ENCODE peak calls at places on chromosomes 4 and X, in four cellular contexts. A is K562, X is GM23338, U is SK-N-SH. W is an unnamed sample.

GRCh38 chr4:20773144-20773997 is 73.1 kb downstream of the PACRGL start:
- DNase-seq in U (peak; percentile 52), X (peak; percentile 92), A (peak; percentile 49), W (peak; percentile 32)

GRCh38 chr4:89586864-89587263 is 250.1 kb downstream of the SNCA start:
- DNase-seq in A (no peak), U (no peak), X (peak; percentile 31), W (no peak)

GRCh38 chr4:42397256-42397634 is at the start of gene SHISA3:
- DNase-seq in U (peak; percentile 71), A (no peak), X (peak; percentile 84), W (no peak)

GRCh38 chr4:174528226-174528625 is 5.9 kb upstream of the HPGD start:
- DNase-seq in A (no peak), X (no peak), U (no peak), W (no peak)

GRCh38 chrX:72041901-72042859 is 89.5 kb downstream of the RTL5 start:
- DNase-seq in A (no peak), X (no peak), U (no peak), W (no peak)

GRCh38 chrX:124362072-124362471 is 15.7 kb downstream of the SH2D1A start:
- DNase-seq in A (no peak), U (no peak), X (no peak), W (no peak)

GRCh38 chr4:113584407-113585150 is 177.0 kb downstream of the CAMK2D start:
- DNase-seq in U (no peak), A (peak; percentile 36), X (peak; percentile 65), W (no peak)

GRCh38 chr4:67332627-67333026 is 212.7 kb downstream of the CENPC start:
- DNase-seq in U (peak; percentile 1), X (peak; percentile 64), A (peak; percentile 15), W (no peak)

GRCh38 chrX:51361251-51361650 is 28.6 kb downstream of the NUDT10 start:
- DNase-seq in A (no peak), X (peak; percentile 38), U (no peak), W (no peak)

GRCh38 chr4:15885422-15885821 is 53.1 kb downstream of the FGFBP1 start:
- DNase-seq in X (no peak), U (no peak), A (no peak), W (no peak)

GRCh38 chr4:144948009-144948408 is 150.0 kb downstream of the ANAPC10 start:
- DNase-seq in U (no peak), X (peak; percentile 3), A (no peak), W (no peak)

GRCh38 chr4:5796976-5797375 is 86.0 kb downstream of the EVC start:
- DNase-seq in X (no peak), U (no peak), A (no peak), W (no peak)

GRCh38 chrX:30085571-30085970 is 129.8 kb upstream of the MAGEB2 start:
- DNase-seq in U (no peak), X (no peak), A (no peak), W (no peak)

GRCh38 chrX:47590984-47591383 is 8.7 kb downstream of the TIMP1 start:
- DNase-seq in A (no peak), X (no peak), U (no peak), W (no peak)

GRCh38 chrX:45735571-45735970 is 534.9 kb upstream of the DIPK2B start:
- DNase-seq in A (no peak), U (no peak), X (no peak), W (no peak)

GRCh38 chr4:114758066-114758465 is 159.5 kb downstream of the UGT8 start:
- DNase-seq in U (no peak), X (no peak), A (no peak), W (no peak)

DNA sequence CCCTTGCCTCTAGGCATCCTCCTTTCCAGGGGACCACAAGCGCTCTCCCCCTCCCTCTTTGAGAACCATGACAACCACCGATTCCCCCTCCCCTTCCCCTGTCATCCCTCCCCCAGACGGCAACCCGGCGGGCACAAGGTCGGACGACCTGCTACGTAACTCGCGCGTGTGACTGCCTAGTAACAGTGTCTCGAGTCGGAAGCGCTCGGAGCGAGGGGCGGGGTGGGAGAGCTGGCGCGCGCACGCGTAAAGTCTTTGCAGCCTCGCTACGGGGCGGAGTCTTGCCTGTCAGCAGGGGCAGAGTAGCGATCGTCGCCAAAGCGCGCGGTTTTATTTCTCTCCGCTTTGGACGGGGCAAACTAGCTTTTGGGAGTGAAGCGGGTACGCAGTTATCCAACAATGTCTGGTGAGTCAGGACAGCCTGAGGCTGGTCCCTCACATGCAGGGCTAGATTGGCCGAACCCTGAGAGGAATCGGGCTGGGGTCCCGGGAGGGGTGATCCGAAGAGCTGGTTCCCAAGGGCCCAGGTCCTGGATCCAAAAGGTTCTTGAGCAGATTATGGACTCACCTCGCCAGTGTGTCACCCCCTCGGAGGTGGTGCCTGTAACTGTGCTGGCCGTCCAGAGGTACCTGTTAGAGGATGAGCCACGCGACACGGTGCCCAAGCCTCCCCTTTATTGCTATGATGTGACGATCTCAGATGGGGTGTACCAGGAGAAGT is at the start of gene RADX:
- DNase-seq in U (peak; percentile 53), A (peak; percentile 9), X (peak; percentile 92), W (peak; percentile 32)
- TF ChIP-seq REST in U (no peak), A (no peak), X (no peak), W (no peak)

GRCh38 chrX:55290963-55291362 is 26.2 kb upstream of the PAGE3 start:
- DNase-seq in U (no peak), X (no peak), A (no peak), W (no peak)
- TF ChIP-seq REST in U (no peak), X (no peak), A (no peak), W (peak; percentile 50)

GRCh38 chr4:87654487-87655044 is 4.5 kb downstream of the DMP1 start:
- DNase-seq in X (peak; percentile 41), A (no peak), U (no peak), W (no peak)
- TF ChIP-seq REST in X (peak; percentile 52), A (no peak), U (no peak), W (no peak)

GRCh38 chr4:164207460-164207859 is 546.5 kb upstream of the SMIM31 start:
- DNase-seq in A (no peak), U (no peak), X (no peak), W (no peak)
- TF ChIP-seq REST in A (no peak), U (no peak), X (no peak), W (no peak)

DNA sequence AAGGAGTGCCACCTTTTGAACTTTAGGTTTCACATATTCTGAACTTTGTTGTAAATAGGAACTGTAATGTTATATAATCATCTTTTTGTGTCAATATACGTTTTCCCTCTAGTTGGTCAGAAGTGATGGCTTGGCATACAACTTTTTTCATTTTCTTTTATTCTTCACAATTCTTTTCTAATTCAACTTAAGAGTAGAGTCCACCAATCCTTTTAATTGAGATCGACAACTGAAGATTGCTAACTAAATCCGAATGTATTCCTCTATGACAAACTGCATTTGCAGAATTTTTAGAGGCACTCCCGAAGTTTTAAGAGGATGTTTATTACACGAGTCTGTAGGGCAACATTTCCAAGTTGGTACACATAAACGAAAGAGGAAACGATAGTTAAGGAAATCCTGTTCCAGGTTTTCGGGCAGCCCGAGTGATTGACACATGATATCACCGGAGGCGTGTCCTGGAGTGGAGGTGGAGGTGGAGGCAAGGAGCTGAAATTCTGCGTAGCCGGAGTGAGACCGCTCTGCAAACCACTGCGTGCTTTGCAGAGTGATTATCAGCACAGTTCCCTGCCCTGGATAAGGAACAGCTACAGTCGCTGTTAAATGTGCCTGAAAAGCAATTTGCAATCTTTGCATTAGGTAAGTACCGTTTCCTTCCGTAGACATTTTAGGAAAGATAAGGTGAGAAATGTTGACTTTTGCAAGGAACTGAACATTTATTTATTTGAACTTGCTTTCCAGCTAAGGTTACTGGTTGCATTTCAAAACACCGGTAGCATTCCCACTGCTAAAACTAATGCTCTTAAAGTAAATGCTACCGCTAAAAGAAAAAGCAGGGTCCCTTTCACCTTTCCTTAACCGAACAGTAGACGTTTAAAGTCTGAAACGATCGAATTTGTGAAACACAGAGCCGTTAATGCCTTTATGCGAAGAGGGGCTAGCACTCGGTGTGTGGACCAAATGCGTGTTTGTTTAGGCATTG is at the start of gene SPRY1:
- DNase-seq in A (peak; percentile 62), X (peak; percentile 97), U (peak; percentile 70), W (peak; percentile 97)
- TF ChIP-seq REST in A (no peak), X (no peak), U (peak; percentile 50), W (peak; percentile 46)

DNA sequence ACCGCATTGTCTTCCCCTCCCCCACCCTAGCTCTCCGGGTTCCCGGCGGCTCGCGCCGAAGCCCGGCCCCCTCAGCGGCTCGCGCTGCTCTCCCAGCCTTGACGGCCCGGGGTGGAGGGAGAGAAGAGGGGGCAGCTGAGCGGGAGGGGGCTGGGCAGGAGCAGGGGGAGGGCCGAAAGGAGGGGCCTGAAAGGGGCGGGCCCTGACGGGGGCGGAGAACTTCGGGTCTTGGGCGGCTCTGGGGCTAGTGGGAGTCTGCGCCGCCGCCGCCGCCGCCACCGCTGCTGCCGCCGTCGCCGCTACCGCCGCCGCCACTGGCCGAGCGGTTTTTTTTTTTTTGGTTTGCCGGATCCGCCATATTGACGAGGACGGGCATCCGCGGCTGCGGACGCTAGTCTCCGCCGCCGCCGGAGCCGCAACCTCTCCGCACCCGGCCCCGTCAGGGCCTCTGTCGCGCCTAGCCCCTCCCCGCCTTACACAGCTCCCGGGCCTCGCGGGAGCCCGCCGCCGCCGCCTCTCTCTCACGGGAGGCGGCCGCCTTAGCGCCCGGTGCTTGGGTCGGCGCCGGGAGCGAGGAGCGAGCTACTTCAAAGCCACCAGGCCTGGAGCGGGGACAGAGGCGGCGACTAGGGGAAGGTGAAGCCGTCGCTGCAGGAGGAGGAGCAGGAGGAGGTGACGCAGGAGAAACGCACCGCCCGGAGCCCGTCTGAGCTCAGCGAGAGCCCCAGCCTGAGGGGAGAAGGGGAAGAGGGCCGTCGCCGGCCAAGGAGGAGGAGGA is at the start of gene USP9X:
- DNase-seq in A (peak; percentile 87), U (peak; percentile 93), X (peak; percentile 78), W (peak; percentile 90)
- TF ChIP-seq REST in A (no peak), U (no peak), X (no peak), W (peak; percentile 14)

GRCh38 chr4:119212964-119213606 is 572 bp downstream of the USP53 start:
- DNase-seq in A (peak; percentile 82), U (peak; percentile 69), X (peak; percentile 90), W (no peak)
- TF ChIP-seq REST in A (no peak), U (no peak), X (no peak), W (no peak)

GRCh38 chr4:76272582-76272981 is 21.1 kb downstream of the FAM47E start:
- DNase-seq in X (no peak), A (no peak), U (no peak), W (no peak)
- TF ChIP-seq REST in X (no peak), A (no peak), U (no peak), W (no peak)

GRCh38 chrX:28794751-28795150 is 207.5 kb downstream of the IL1RAPL1 start:
- DNase-seq in X (no peak), U (no peak), A (no peak), W (no peak)
- TF ChIP-seq REST in X (no peak), U (no peak), A (no peak), W (no peak)

DNA sequence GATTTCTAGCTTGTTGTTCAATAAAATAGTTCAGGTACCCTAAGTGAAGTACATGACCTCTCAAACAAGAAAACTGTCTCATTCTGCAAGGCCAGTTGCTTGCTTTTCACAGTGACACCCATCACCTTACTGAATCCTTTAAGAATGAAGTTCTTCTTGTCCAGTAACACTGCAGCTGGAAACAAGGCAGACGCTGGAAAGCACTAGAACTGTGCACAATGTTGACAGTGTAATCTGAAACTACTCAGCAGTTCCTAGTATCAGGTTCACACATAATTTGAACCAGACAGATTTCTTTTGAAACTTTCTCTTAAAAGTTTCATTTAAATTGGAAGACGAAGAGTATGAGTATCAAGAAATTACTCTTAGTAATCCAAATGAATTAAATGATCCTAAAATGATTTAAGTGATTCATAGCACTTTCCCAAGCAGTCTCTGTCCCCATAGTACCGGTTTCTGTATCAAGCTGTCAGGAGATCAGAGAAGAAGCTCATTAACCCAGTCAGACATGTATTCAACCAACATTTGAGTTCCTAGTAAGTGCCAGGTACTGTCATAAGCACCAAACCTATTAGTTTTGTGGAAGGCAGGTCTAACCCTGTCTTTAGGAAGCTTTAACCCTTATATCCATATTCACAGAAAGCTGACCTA is 63.5 kb downstream of the PALLD start:
- DNase-seq in U (no peak), A (no peak), X (no peak), W (no peak)
- TF ChIP-seq REST in U (peak; percentile 21), A (no peak), X (no peak), W (no peak)